ENCODE peak calls at places on chromosome 5, in four cellular contexts. K, R, X and B are unnamed samples.

GRCh38 chr5:114702111-114702510 is 340.2 kb downstream of the KCNN2 start:
- ATAC-seq in K (no peak), R (no peak), X (no peak), B (no peak)

GRCh38 chr5:170809551-170809950 is 26.0 kb downstream of the GABRP start:
- ATAC-seq in K (peak), R (peak), X (no peak), B (no peak)

GRCh38 chr5:107532182-107532878 is 138.4 kb downstream of the EFNA5 start:
- ATAC-seq in K (no peak), R (peak), X (peak), B (no peak)

GRCh38 chr5:172800088-172800551 is 29.1 kb upstream of the DUSP1 start:
- ATAC-seq in K (peak), R (peak), X (peak), B (peak)

GRCh38 chr5:123559434-123559775 is 47.4 kb downstream of the CSNK1G3 start:
- ATAC-seq in K (no peak), R (no peak), X (no peak), B (no peak)

GRCh38 chr5:34494111-34494755 is 161.9 kb upstream of the RAI14 start:
- ATAC-seq in K (no peak), R (no peak), X (no peak), B (no peak)

GRCh38 chr5:138425079-138425478 is 13.8 kb upstream of the REEP2 start:
- ATAC-seq in K (no peak), R (peak), X (no peak), B (no peak)

GRCh38 chr5:90994796-90995195 is 388.3 kb downstream of the ARRDC3 start:
- ATAC-seq in K (no peak), R (no peak), X (no peak), B (no peak)

GRCh38 chr5:170874017-170874416 is 12.2 kb downstream of the RANBP17 start:
- ATAC-seq in K (no peak), R (no peak), X (no peak), B (no peak)

GRCh38 chr5:170597109-170597741 is 93.4 kb downstream of the KCNIP1 start:
- ATAC-seq in K (no peak), R (no peak), X (peak), B (peak)

GRCh38 chr5:151633892-151634291 is 42.8 kb upstream of the FAT2 start:
- ATAC-seq in K (no peak), R (no peak), X (no peak), B (no peak)

GRCh38 chr5:132000677-132001453 is 10.6 kb downstream of the ACSL6 start:
- ATAC-seq in K (no peak), R (no peak), X (no peak), B (no peak)

GRCh38 chr5:74149395-74149794 is 491.1 kb downstream of the ENC1 start:
- ATAC-seq in K (no peak), R (no peak), X (peak), B (no peak)

GRCh38 chr5:138091685-138092084 is 7.9 kb downstream of the WNT8A start:
- ATAC-seq in K (no peak), R (no peak), X (no peak), B (no peak)

GRCh38 chr5:178626484-178627258 is at the start of gene CLK4:
- ATAC-seq in K (peak), R (peak), X (peak), B (peak)

GRCh38 chr5:76487784-76488183 is 84.7 kb downstream of the IQGAP2 start:
- ATAC-seq in K (no peak), R (no peak), X (no peak), B (no peak)

GRCh38 chr5:44645502-44645901 is 163.2 kb upstream of the MRPS30 start:
- ATAC-seq in K (no peak), R (no peak), X (no peak), B (no peak)

GRCh38 chr5:171891150-171891549 is 105.5 kb downstream of the SMIM23 start:
- ATAC-seq in K (no peak), R (peak), X (no peak), B (no peak)

GRCh38 chr5:10324519-10325370 is 17.0 kb upstream of the CMBL start:
- ATAC-seq in K (no peak), R (peak), X (no peak), B (no peak)

GRCh38 chr5:151041577-151042268 is 21.3 kb downstream of the GPX3 start:
- ATAC-seq in K (no peak), R (no peak), X (no peak), B (no peak)

GRCh38 chr5:84438456-84438855 is 53.8 kb upstream of the EDIL3 start:
- ATAC-seq in K (no peak), R (no peak), X (no peak), B (no peak)

GRCh38 chr5:143318270-143318669 is 85.2 kb downstream of the NR3C1 start:
- ATAC-seq in K (no peak), R (no peak), X (no peak), B (no peak)

GRCh38 chr5:74992791-74993190 is 59.6 kb downstream of the GCNT4 start:
- ATAC-seq in K (no peak), R (no peak), X (no peak), B (no peak)

GRCh38 chr5:73412597-73412988 is 36.0 kb downstream of the FOXD1 start:
- ATAC-seq in K (no peak), R (no peak), X (no peak), B (no peak)

GRCh38 chr5:34762321-34762871 is 76.6 kb upstream of the TTC23L start:
- ATAC-seq in K (no peak), R (peak), X (peak), B (peak)

GRCh38 chr5:172616730-172617129 is 24.3 kb upstream of the NEURL1B start:
- ATAC-seq in K (no peak), R (peak), X (peak), B (peak)

GRCh38 chr5:145245354-145245753 is 589.8 kb downstream of the PRELID2 start:
- ATAC-seq in K (no peak), R (no peak), X (no peak), B (no peak)

GRCh38 chr5:177531209-177531940 is 14.6 kb upstream of the DDX41 start:
- ATAC-seq in K (no peak), R (no peak), X (no peak), B (no peak)

DNA sequence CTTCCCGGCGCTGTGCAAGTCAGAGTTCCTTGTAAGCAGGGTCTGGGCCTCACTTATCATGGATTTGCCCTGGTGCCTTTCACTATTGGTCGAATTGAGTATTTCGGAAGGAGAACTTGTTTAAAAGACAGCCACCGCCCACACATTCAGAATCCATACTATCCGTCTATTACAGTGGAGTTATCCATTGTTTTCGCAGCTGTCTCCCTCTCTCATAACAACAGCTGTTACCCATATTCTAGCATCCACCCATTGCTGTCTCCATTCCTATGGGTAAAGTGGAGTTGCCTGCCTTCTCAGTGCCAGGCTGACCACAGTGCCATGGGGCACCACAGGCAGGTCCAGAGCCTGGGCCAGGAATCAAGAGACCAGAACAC is 20.2 kb downstream of the FAXDC2 start:
- ATAC-seq in K (no peak), R (no peak), X (no peak), B (no peak)
- H3K4me3 ChIP-seq in K (no peak), R (no peak), X (no peak), B (no peak)

GRCh38 chr5:72109625-72110024 is 2.4 kb downstream of the MAP1B start:
- ATAC-seq in K (no peak), R (peak), X (no peak), B (no peak)

GRCh38 chr5:72108200-72109050 is 1.1 kb downstream of the MAP1B start:
- ATAC-seq in K (peak), R (peak), X (peak), B (peak)

GRCh38 chr5:72107874-72108199 is 562 bp downstream of the MAP1B start:
- ATAC-seq in K (peak), R (peak), X (peak), B (peak)

GRCh38 chr5:72109051-72109411 is 1.8 kb downstream of the MAP1B start:
- ATAC-seq in K (no peak), R (no peak), X (no peak), B (no peak)

DNA sequence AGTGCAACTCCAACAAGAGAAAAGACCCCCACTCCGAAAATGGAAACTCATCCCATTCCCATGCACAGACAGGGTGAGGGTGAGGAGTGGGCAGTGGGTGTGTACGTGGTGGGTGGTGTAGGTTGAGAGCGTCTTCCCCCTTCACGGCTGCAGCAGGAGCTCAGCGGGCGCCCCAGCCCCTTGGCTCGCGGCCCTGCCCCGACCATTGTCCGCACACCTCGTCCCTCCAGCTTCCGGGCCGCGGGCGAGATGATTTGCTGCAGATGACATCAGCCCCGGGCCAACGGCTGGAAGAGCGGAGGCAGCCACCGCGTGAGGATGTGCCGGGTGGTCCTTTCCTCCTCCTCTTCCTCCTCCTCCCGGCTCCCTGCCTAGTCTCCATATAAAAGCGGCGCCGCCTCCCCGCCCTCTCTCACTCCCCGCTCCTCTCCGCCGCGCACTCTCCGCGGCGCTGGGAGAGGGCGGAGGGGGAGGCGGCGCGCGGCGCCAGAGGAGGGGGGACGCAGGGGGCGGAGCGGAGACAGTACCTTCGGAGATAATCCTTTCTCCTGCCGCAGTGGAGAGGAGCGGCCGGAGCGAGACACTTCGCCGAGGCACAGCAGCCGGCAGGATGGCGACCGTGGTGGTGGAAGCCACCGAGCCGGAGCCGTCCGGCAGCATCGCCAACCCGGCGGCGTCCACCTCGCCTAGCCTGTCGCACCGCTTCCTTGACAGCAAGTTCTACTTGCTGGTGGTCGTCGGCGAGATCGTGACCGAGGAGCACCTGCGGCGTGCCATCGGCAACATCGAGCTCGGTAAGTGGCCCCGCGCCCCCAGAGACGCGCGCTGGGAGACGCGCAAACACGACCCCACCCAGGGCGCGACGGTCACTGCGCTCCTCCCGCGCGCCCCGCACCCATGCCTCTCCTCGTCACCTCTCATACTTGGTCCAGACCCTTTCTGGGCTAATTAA is at the start of gene MAP1B:
- ATAC-seq in K (peak), R (peak), X (peak), B (peak)
- TF ChIP-seq POLR2A in K (peak), R (no peak), X (no peak), B (peak)

GRCh38 chr5:157719231-157719630 is 12.0 kb upstream of the THG1L start:
- ATAC-seq in K (no peak), R (no peak), X (no peak), B (no peak)
- H3K4me3 ChIP-seq in K (no peak), R (no peak), X (no peak), B (no peak)

GRCh38 chr5:61293051-61293450 is 39.0 kb upstream of the ZSWIM6 start:
- ATAC-seq in K (no peak), R (no peak), X (peak), B (no peak)

GRCh38 chr5:61292130-61292672 is 39.9 kb upstream of the ZSWIM6 start:
- ATAC-seq in K (no peak), R (no peak), X (no peak), B (no peak)

GRCh38 chr5:61289241-61289640 is 42.8 kb upstream of the ZSWIM6 start:
- ATAC-seq in K (no peak), R (no peak), X (no peak), B (no peak)

GRCh38 chr5:61289669-61290363 is 42.2 kb upstream of the ZSWIM6 start:
- ATAC-seq in K (peak), R (no peak), X (no peak), B (no peak)

DNA sequence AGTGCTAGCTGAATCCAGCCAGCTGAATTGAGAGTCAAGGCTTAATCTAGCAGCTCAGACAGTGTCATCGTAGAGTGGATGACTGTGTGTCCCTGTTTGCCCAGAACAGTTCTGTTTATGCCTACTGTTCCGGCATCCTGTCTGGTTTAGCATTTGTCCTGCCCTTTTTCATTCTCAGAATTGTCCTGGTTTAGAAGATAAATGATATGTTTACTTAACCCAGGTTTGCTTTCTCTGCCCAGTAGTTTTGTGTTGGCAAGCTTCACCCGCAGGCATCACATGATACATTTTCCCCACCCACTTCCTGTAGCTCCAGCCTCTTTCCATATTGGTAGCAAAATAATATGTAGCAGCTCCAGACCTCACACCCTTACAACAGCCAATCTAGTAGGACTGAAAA is 41.2 kb upstream of the ZSWIM6 start:
- ATAC-seq in K (no peak), R (no peak), X (no peak), B (peak)
- TF ChIP-seq POLR2A in K (no peak), R (no peak), X (no peak), B (no peak)

GRCh38 chr5:115961413-115962238 is 649 bp upstream of the LVRN start:
- ATAC-seq in K (no peak), R (no peak), X (peak), B (no peak)
- H3K4me3 ChIP-seq in K (no peak), R (no peak), X (no peak), B (peak)

GRCh38 chr5:134527156-134527960 is 1.9 kb downstream of the JADE2 start:
- ATAC-seq in K (peak), R (peak), X (peak), B (peak)
- TF ChIP-seq POLR2A in K (no peak), R (no peak), X (no peak), B (peak)

DNA sequence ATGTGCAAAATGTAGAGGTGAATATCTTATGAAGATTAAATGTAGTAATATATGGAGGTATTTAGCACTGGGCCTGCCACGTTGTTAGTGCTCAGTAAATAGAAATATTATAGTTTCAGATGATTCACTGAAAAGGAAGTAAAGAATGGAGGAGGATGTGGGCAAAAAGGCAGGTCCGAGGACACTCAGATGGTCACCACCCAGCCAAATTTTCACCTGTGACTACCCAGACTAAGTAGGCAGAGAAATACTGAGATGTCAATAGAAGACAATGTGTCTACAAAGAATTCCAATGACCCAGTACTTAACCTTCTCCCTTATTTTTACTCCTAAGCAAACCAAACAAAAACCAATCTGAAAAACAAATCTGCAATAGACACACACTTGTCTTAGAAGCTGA is 70.3 kb upstream of the ATP10B start:
- ATAC-seq in K (no peak), R (no peak), X (no peak), B (no peak)
- H3K4me3 ChIP-seq in K (no peak), R (no peak), X (no peak), B (no peak)